ENCODE peak calls at places on chromosome 15, in four cellular contexts. D, N, Y and B are unnamed samples.

GRCh38 chr15:99059010-99059981 is 45.6 kb upstream of the SYNM start:
- DNase-seq in Y (peak; percentile 52), N (peak; percentile 83), D (peak; percentile 80), B (peak; percentile 64)

GRCh38 chr15:34520566-34520965 is 62.9 kb downstream of the GOLGA8B start:
- DNase-seq in Y (no peak), D (no peak), N (no peak), B (no peak)

GRCh38 chr15:57060799-57061198 is 142.4 kb downstream of the TCF12 start:
- DNase-seq in Y (no peak), N (peak; percentile 93), D (no peak), B (peak; percentile 75)

GRCh38 chr15:32651229-32651837 is 9.8 kb downstream of the SCG5 start:
- DNase-seq in Y (peak; percentile 70), D (peak; percentile 74), N (peak; percentile 82), B (peak; percentile 77)

GRCh38 chr15:40528801-40529200 is 36.0 kb downstream of the CCDC32 start:
- DNase-seq in Y (no peak), N (no peak), D (no peak), B (no peak)

GRCh38 chr15:39392469-39393047 is 188.3 kb upstream of the THBS1 start:
- DNase-seq in Y (no peak), D (no peak), N (no peak), B (peak; percentile 17)

GRCh38 chr15:21269121-21269520 is 171.2 kb downstream of the POTEB3 start:
- DNase-seq in Y (peak; percentile 6), N (no peak), D (no peak), B (no peak)

GRCh38 chr15:73273181-73274002 is 95.4 kb downstream of the HCN4 start:
- DNase-seq in D (peak; percentile 66), N (peak; percentile 77), Y (peak; percentile 53), B (peak; percentile 62)

GRCh38 chr15:98164573-98164972 is 204.1 kb downstream of the ARRDC4 start:
- DNase-seq in Y (no peak), N (peak; percentile 22), D (no peak), B (peak; percentile 49)

GRCh38 chr15:69489101-69489571 is 36.5 kb downstream of the RPLP1 start:
- DNase-seq in D (no peak), N (no peak), Y (no peak), B (no peak)

GRCh38 chr15:65094294-65094995 is 17.9 kb downstream of the KBTBD13 start:
- DNase-seq in D (no peak), Y (no peak), N (peak; percentile 19), B (no peak)

GRCh38 chr15:32901192-32901591 is 183.4 kb downstream of the GREM1 start:
- DNase-seq in Y (no peak), D (no peak), N (no peak), B (no peak)

GRCh38 chr15:77606142-77607034 is 26.3 kb downstream of the LINGO1 start:
- DNase-seq in Y (no peak), N (peak; percentile 43), D (peak; percentile 60), B (no peak)

GRCh38 chr15:91472316-91472756 is 372.3 kb downstream of the SV2B start:
- DNase-seq in Y (peak; percentile 60), N (no peak), D (no peak), B (no peak)

GRCh38 chr15:87118424-87118823 is 1038.8 kb downstream of the AGBL1 start:
- DNase-seq in D (no peak), N (no peak), Y (no peak), B (no peak)

GRCh38 chr15:97817266-97817890 is 143.1 kb upstream of the ARRDC4 start:
- DNase-seq in D (no peak), N (no peak), Y (peak; percentile 53), B (no peak)

GRCh38 chr15:101114146-101114545 is 137.7 kb downstream of the CHSY1 start:
- DNase-seq in Y (no peak), D (no peak), N (no peak), B (no peak)

GRCh38 chr15:93138681-93139080 is 49.7 kb upstream of the RGMA start:
- DNase-seq in D (no peak), N (no peak), Y (no peak), B (no peak)

GRCh38 chr15:60773893-60774292 is 295.0 kb upstream of the ICE2 start:
- DNase-seq in D (no peak), N (peak; percentile 46), Y (no peak), B (no peak)

GRCh38 chr15:60477991-60478632 is 830 bp downstream of the ICE2 start:
- DNase-seq in Y (peak; percentile 36), D (no peak), N (peak; percentile 41), B (peak; percentile 22)

GRCh38 chr15:101528108-101528916 is 38.8 kb upstream of the PCSK6 start:
- DNase-seq in Y (no peak), N (peak; percentile 2), D (no peak), B (no peak)

GRCh38 chr15:101455291-101455916 is 34.1 kb downstream of the PCSK6 start:
- DNase-seq in D (peak; percentile 16), N (no peak), Y (no peak), B (no peak)

GRCh38 chr15:51267047-51267713 is 71.2 kb downstream of the CYP19A1 start:
- DNase-seq in D (peak; percentile 9), Y (no peak), N (no peak), B (no peak)

GRCh38 chr15:38671675-38672141 is 107.1 kb upstream of the RASGRP1 start:
- DNase-seq in Y (no peak), D (no peak), N (peak; percentile 33), B (no peak)

GRCh38 chr15:36951747-36952247 is 148.6 kb downstream of the MEIS2 start:
- DNase-seq in Y (no peak), N (peak; percentile 52), D (no peak), B (peak; percentile 56)

GRCh38 chr15:38512901-38513300 is 51.7 kb downstream of the RASGRP1 start:
- DNase-seq in Y (no peak), D (peak; percentile 18), N (no peak), B (no peak)

GRCh38 chr15:31397851-31398661 is 71.4 kb downstream of the KLF13 start:
- DNase-seq in N (no peak), D (no peak), Y (no peak), B (peak; percentile 65)

GRCh38 chr15:39789736-39790135 is 7.1 kb upstream of the FSIP1 start:
- DNase-seq in D (no peak), Y (no peak), N (peak; percentile 10), B (no peak)

GRCh38 chr15:58704155-58704825 is 45.2 kb downstream of the ADAM10 start:
- DNase-seq in N (peak; percentile 39), D (peak; percentile 74), Y (no peak), B (no peak)

GRCh38 chr15:71447328-71448250 is 332.3 kb downstream of the THSD4 start:
- DNase-seq in Y (no peak), D (no peak), N (peak; percentile 55), B (peak; percentile 97)

GRCh38 chr15:67999320-68000100 is 54.6 kb upstream of the PIAS1 start:
- DNase-seq in D (no peak), N (no peak), Y (no peak), B (peak; percentile 6)

GRCh38 chr15:50977157-50977556 is 68.7 kb downstream of the AP4E1 start:
- DNase-seq in N (peak; percentile 43), Y (no peak), D (no peak), B (no peak)

GRCh38 chr15:80937718-80938117 is 51.9 kb downstream of the MESD start:
- DNase-seq in D (no peak), Y (no peak), N (no peak), B (no peak)

GRCh38 chr15:80934761-80935221 is 54.8 kb downstream of the MESD start:
- DNase-seq in D (peak; percentile 33), Y (no peak), N (peak; percentile 57), B (no peak)

GRCh38 chr15:80940331-80940730 is 49.3 kb downstream of the MESD start:
- DNase-seq in Y (no peak), D (no peak), N (no peak), B (no peak)

GRCh38 chr15:80932989-80933388 is 56.6 kb downstream of the MESD start:
- DNase-seq in N (peak; percentile 24), D (no peak), Y (no peak), B (no peak)

GRCh38 chr15:80936288-80937078 is 53.1 kb downstream of the MESD start:
- DNase-seq in N (no peak), Y (no peak), D (no peak), B (no peak)
- TF ChIP-seq CTCF in N (no peak), Y (no peak), D (no peak), B (no peak)

DNA sequence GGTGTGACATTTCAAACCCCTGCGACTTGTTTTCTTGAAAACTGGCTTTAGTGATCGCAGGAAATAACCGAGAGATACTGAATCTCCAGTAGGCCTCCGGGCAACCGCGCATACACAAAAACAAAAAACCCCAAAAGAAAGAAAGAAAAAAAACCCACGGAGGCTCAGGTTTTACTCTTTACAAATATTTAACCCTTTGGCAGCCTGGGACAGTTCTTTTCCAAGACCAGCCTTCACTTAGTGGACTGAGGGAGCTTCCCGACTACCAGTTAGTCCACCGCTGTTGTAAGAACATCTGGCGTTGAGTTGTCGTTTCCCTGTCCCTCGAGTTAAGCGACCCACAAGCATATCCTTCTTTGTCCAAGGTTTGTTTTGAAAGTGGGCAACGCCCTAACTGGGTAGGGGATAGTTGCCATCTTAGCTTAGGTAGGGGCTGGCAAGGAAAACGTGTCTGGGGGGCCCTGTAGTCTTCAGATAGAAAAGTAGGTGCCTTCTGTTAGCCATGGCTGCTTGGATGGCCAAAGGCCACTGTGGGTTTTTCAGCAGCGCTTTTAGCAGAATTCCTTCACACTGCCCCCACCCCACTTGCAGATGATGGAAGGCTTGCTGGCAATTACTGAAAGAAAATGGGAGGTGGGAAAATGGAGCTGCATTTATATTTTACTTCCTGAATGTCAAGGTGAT is 6.9 kb downstream of the ISL2 start:
- DNase-seq in N (no peak), D (no peak), Y (no peak), B (no peak)
- H3K4me3 ChIP-seq in N (no peak overlapping the region), D (no peak overlapping the region), Y (no peak overlapping the region), B (no peak overlapping the region)

DNA sequence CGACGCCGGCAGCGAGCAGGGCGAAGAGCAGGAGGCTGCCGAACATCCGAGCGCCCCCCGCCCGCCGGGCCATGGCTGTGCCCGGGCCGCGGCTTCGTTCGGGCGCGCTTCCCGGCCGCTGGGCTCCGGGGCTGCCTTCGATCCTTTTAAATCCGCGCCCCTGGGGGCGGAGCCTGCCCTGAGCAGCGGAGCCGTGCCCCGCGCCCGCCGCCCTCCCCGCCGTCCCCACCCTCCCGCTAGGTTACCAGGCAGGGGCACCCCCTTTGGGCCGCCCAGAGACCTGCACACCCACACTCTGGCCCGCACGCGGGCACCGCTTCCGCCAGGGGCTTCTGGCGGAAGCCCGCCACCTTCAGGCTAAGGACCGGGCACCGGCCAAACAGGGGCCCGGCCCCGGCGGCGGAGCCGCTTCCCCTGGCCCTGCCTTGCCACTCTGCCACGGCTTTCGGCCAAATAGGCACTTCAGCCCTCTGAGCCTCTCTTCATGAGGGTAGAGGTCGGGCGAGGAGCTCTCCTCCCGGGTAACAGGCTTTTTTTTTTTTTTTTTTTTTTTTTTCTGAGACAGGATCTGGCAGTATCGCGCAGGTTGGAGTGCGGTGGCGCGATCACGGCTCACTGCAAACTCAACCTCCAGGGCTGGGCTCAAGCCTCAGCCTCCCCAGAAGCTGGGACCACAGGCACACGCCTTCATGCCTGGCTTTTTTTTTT is at the start of gene NMB:
- DNase-seq in D (peak; percentile 80), N (peak; percentile 56), Y (peak; percentile 93), B (peak; percentile 68)
- TF ChIP-seq CTCF in D (peak; percentile 53), N (peak; percentile 48), Y (peak; percentile 68), B (peak; percentile 41)

DNA sequence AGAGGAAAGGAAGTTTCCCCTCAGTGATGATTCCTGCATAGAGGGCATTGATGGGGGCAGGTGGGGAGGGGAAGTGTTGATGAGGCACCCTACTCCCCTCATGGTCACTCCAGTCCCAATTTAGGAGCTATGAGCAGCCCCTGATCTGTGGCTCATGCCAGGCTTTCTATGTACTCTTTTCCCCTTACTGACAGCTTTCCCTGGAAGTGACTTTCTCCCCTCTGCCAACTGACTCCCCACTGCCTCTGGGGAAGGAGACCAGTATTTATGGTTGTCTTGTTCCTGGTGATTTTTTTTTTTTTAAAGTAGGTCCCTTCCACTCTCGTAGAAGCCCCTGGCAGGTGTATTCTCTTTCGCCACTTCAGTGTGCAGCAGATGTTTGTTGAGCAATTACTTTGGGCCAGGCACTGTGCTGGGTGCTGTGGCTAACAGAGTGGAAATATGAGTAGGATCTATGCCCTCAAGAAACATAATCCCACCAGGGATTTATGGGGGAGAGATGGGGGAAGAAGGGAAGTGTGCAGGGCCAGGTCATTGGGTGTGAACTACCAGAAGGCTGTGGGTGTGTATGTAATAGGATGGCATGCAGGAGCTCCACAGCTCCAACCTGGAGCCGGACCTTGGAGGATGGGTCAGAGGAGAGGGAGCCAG is 3.4 kb downstream of the SMAD6 start:
- DNase-seq in Y (no peak), N (no peak), D (no peak), B (no peak)
- H3K4me3 ChIP-seq in Y (no peak overlapping the region), N (peak overlapping the region; percentile 78), D (peak overlapping the region; percentile 63), B (no peak overlapping the region)